ENCODE peak calls at places on chromosome 5, in ten cellular contexts. Y is Jurkat, Clone E6-1; E is left ventricle myocardium inferior; C is foreskin fibroblast; Q is HFF-Myc; X is GM23248; T is mesendoderm; L is AG09309; S is HL-60; R is testis. G is an unnamed sample.
A peak's percentile ranks its signal among the peaks of the same experiment; 100 is the strongest.

GRCh38 chr5:147455321-147455720 is 54.5 kb downstream of the DPYSL3 start:
- DNase-seq in Y (peak; percentile 5), E (no peak), C (peak; percentile 82), Q (peak; percentile 63), X (peak; percentile 86), T (peak; percentile 56), L (peak; percentile 88), S (no peak), R (peak; percentile 42), G (no peak)

GRCh38 chr5:126098330-126099017 is 324.7 kb upstream of the GRAMD2B start:
- DNase-seq in Y (no peak), E (no peak), C (peak; percentile 89), Q (no peak), X (peak; percentile 86), T (no peak), L (no peak), S (no peak), R (no peak), G (no peak)

GRCh38 chr5:31663519-31663918 is 24.6 kb downstream of the PDZD2 start:
- DNase-seq in Y (no peak), E (peak; percentile 23), C (no peak), Q (no peak), X (peak; percentile 78), T (no peak), L (peak; percentile 28), S (no peak), R (no peak), G (no peak)

GRCh38 chr5:61290815-61291214 is 41.2 kb upstream of the ZSWIM6 start:
- DNase-seq in Y (no peak), E (no peak), C (peak; percentile 27), Q (no peak), X (no peak), T (no peak), L (no peak), S (no peak), R (no peak), G (no peak)

GRCh38 chr5:1033606-1034420 is 25.2 kb downstream of the NKD2 start:
- DNase-seq in Y (no peak), E (peak; percentile 8), C (no peak), Q (no peak), X (no peak), T (no peak), L (no peak), S (no peak), R (no peak), G (no peak)

GRCh38 chr5:147892696-147893296 is 13.5 kb downstream of the C5orf46 start:
- DNase-seq in Y (no peak), E (no peak), C (no peak), Q (no peak), X (no peak), T (peak; percentile 77), L (no peak), S (no peak), R (no peak), G (no peak)

GRCh38 chr5:79794347-79794746 is 104.7 kb downstream of the CMYA5 start:
- DNase-seq in Y (no peak), E (no peak), C (no peak), Q (no peak), X (no peak), T (no peak), L (no peak), S (no peak), R (no peak), G (no peak)

GRCh38 chr5:989961-990530 is 18.6 kb upstream of the NKD2 start:
- DNase-seq in Y (no peak), E (peak; percentile 78), C (no peak), Q (no peak), X (no peak), T (peak; percentile 54), L (no peak), S (no peak), R (peak; percentile 58), G (no peak)

GRCh38 chr5:80964919-80965318 is 4.8 kb downstream of the RASGRF2 start:
- DNase-seq in Y (no peak), E (no peak), C (peak; percentile 19), Q (no peak), X (no peak), T (no peak), L (no peak), S (no peak), R (no peak), G (no peak)

GRCh38 chr5:80963966-80964481 is 3.9 kb downstream of the RASGRF2 start:
- DNase-seq in Y (no peak), E (no peak), C (peak; percentile 71), Q (no peak), X (no peak), T (no peak), L (no peak), S (no peak), R (no peak), G (no peak)

GRCh38 chr5:80963521-80963895 is 3.3 kb downstream of the RASGRF2 start:
- DNase-seq in Y (no peak), E (no peak), C (no peak), Q (no peak), X (no peak), T (no peak), L (no peak), S (no peak), R (no peak), G (no peak)

GRCh38 chr5:80962630-80963520 is 2.7 kb downstream of the RASGRF2 start:
- DNase-seq in Y (no peak), E (no peak), C (peak; percentile 10), Q (no peak), X (no peak), T (no peak), L (no peak), S (no peak), R (no peak), G (no peak)

GRCh38 chr5:80964491-80964890 is 4.3 kb downstream of the RASGRF2 start:
- DNase-seq in Y (no peak), E (no peak), C (peak; percentile 24), Q (no peak), X (no peak), T (no peak), L (no peak), S (no peak), R (no peak), G (no peak)
- H3K4me3 ChIP-seq in Y (no peak overlapping the region), E (peak overlapping the region; percentile 73), C (peak overlapping the region; percentile 1), Q (peak overlapping the region; percentile 19), X (no peak overlapping the region), T (no peak overlapping the region), L (no peak overlapping the region), S (no peak overlapping the region), R (no peak overlapping the region), G (no peak overlapping the region)

GRCh38 chr5:14090755-14091154 is 52.4 kb upstream of the TRIO start:
- DNase-seq in Y (no peak), E (no peak), C (no peak), Q (no peak), X (no peak), T (no peak), L (no peak), S (no peak), R (no peak), G (no peak)

GRCh38 chr5:14086261-14086660 is 56.9 kb upstream of the TRIO start:
- DNase-seq in Y (no peak), E (no peak), C (peak; percentile 26), Q (no peak), X (no peak), T (no peak), L (no peak), S (no peak), R (no peak), G (no peak)

GRCh38 chr5:14089198-14089597 is 53.9 kb upstream of the TRIO start:
- DNase-seq in Y (no peak), E (no peak), C (no peak), Q (no peak), X (no peak), T (no peak), L (no peak), S (no peak), R (no peak), G (no peak)

DNA sequence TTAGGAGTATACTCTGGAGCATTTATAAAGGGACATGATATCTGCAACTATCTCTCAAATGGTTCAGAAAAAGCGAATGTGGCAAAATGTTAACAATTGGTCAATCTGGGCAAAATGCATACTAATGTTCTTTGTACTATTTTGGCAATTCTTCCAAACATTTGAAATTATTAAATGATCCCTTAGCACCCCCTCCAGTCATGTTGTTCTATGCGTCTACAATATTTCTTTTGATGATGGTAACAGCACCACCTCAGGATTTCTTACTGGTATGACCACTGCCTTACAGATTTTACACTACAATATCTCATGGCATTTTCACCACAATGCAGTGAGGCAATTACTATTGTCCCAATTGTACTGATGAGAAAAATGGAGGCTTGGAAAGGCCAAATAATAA is 52.9 kb upstream of the TRIO start:
- DNase-seq in Y (no peak), E (no peak), C (no peak), Q (no peak), X (no peak), T (no peak), L (no peak), S (no peak), R (no peak), G (no peak)
- H3K4me3 ChIP-seq in Y (no peak overlapping the region), E (no peak overlapping the region), C (no peak overlapping the region), Q (no peak overlapping the region), X (no peak overlapping the region), T (no peak overlapping the region), L (no peak overlapping the region), S (no peak overlapping the region), R (no peak overlapping the region), G (no peak overlapping the region)

DNA sequence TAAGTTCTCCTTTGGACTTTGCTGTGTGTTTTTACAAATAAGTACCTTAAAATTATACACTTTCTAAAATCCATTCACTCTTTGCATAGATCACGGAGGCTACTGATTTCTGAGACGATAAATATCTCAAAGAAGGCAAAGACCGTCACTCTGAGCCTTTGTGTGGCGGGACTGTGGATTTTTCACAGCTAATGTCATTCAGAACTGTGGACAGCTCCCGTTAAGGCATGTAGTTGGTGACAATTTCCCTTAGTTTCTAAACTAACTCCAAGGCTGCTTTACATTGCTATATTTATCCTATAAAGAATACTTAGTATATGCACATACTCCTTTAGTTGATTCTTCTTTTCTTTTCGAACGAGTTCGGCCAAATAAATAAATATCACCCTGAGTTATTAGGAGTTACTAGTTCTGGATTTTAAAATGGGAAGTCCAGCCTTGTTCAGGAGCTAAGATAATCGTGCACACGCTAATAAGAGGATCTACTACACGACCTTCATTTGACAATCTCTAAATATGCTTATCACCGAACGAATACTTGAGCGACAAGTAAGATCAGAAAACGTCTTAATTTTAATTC is 1.8 kb downstream of the HCN1 start:
- DNase-seq in Y (no peak), E (no peak), C (no peak), Q (no peak), X (peak; percentile 31), T (no peak), L (no peak), S (no peak), R (no peak), G (no peak)
- H3K4me3 ChIP-seq in Y (no peak overlapping the region), E (peak overlapping the region; percentile 58), C (no peak overlapping the region), Q (no peak overlapping the region), X (no peak overlapping the region), T (no peak overlapping the region), L (no peak overlapping the region), S (no peak overlapping the region), R (no peak overlapping the region), G (no peak overlapping the region)

DNA sequence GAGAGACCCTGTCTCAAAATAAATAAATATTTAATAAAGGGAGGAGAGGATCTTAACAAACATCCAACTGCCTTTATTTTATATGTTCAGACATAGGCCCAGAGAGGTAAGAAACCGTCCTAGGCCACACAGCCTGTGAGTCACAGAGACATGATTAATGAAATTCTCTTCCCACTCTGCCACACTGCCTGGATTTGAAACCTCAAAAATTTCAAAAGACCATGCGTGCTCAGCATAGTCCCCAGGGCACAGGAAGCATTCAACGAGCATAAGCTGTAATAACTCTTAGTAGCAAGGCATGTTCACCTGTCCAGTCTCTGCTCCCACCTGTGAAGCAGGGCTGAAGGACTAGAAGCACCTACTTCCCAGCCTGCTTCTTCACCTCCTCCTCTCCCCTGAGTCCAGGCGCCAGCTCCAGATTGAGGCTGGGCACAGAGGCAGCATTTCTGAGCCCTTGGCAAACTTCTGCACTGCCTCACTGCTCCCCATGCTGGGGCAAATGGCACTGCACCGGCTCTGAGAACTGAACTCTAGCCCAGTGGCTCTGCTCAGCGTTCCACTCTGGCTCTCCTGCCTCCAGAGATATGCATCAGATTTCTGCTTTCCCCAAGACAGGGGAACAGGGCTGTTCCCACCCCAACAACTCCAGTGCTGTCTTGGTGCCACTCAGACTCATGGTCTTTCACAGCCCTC is 1.1 kb downstream of the FAT2 start:
- DNase-seq in Y (no peak), E (no peak), C (no peak), Q (no peak), X (peak; percentile 27), T (no peak), L (no peak), S (no peak), R (no peak), G (no peak)
- H3K4me3 ChIP-seq in Y (no peak overlapping the region), E (no peak overlapping the region), C (no peak overlapping the region), Q (no peak overlapping the region), X (no peak overlapping the region), T (no peak overlapping the region), L (no peak overlapping the region), S (no peak overlapping the region), R (no peak overlapping the region), G (no peak overlapping the region)